ENCODE peak calls at places on chromosomes 4 and X, in five cellular contexts. H is fibroblast of mammary gland, N is mesenteric fat pad, A is right lobe of liver, E is GM18507. F is an unnamed sample.

GRCh38 chr4:68490826-68491457 is 43.7 kb downstream of the TMPRSS11E start:
- DNase-seq in H (peak), E (no peak), A (no peak), N (no peak), F (peak)

GRCh38 chr4:36043901-36044300 is 200.4 kb downstream of the ARAP2 start:
- DNase-seq in N (no peak), H (no peak), A (no peak), E (no peak), F (peak)

GRCh38 chr4:147683172-147683571 is 791 bp downstream of the PRMT9 start:
- DNase-seq in A (no peak), E (no peak), H (peak), N (no peak), F (peak)

GRCh38 chr4:138053601-138054322 is 188.4 kb downstream of the SLC7A11 start:
- DNase-seq in E (no peak), N (no peak), A (no peak), H (peak), F (peak)

GRCh38 chr4:21856301-21856700 is 92.3 kb downstream of the KCNIP4 start:
- DNase-seq in A (no peak), N (no peak), E (no peak), H (no peak), F (no peak)

GRCh38 chr4:8911311-8912088 is 39.9 kb upstream of the HMX1 start:
- DNase-seq in N (peak), E (no peak), H (peak), A (no peak), F (no peak)

GRCh38 chrX:3599787-3600465 is 113.5 kb downstream of the PRKX start:
- DNase-seq in H (peak), E (no peak), A (no peak), N (no peak), F (peak)

GRCh38 chrX:135432881-135433521 is 11.3 kb downstream of the SMIM10L2A start:
- DNase-seq in N (no peak), E (no peak), A (no peak), H (no peak), F (no peak)

GRCh38 chr4:40934671-40935070 is 184.9 kb downstream of the NSUN7 start:
- DNase-seq in N (no peak), A (no peak), H (no peak), E (no peak), F (no peak)

GRCh38 chr4:85756938-85757337 is 282.0 kb downstream of the ARHGAP24 start:
- DNase-seq in E (no peak), A (no peak), N (no peak), H (peak), F (peak)

GRCh38 chr4:158314756-158315487 is 104.6 kb downstream of the TMEM144 start:
- DNase-seq in E (no peak), A (no peak), H (peak), N (no peak), F (peak)

GRCh38 chr4:96228463-96228862 is 388.6 kb downstream of the PDHA2 start:
- DNase-seq in N (no peak), H (no peak), A (no peak), E (no peak), F (peak)

GRCh38 chrX:3449287-3449686 is 102.8 kb upstream of the MXRA5 start:
- DNase-seq in N (no peak), E (no peak), A (no peak), H (peak), F (peak)

GRCh38 chr4:183180096-183180495 is 81.0 kb downstream of the WWC2 start:
- DNase-seq in N (no peak), H (no peak), E (no peak), A (no peak), F (no peak)

GRCh38 chrX:17081535-17081934 is 135.1 kb downstream of the REPS2 start:
- DNase-seq in E (no peak), H (no peak), A (no peak), N (no peak), F (no peak)

F was measured in choroid plexus epithelial cell.